ENCODE peak calls at places on chromosomes 11 and 22, in five cellular contexts. P is tibial nerve, Q is lower leg skin, V is fibroblast of the aortic adventitia, U is ovary. A is an unnamed sample.

GRCh38 chr22:44685384-44686056 is 16.5 kb upstream of the PRR5 start:
- DNase-seq in U (no peak), V (peak), Q (peak), P (no peak), A (peak)

GRCh38 chr11:130070829-130071205 is 1.1 kb downstream of the APLP2 start:
- DNase-seq in P (no peak), U (no peak), V (peak), Q (no peak), A (no peak)

GRCh38 chr11:64219354-64219684 is 6.7 kb downstream of the TRPT1 start:
- DNase-seq in P (no peak), V (no peak), Q (no peak), U (no peak), A (no peak)

GRCh38 chr22:41983516-41983915 is 14.3 kb downstream of the SEPTIN3 start:
- DNase-seq in U (no peak), Q (no peak), V (peak), P (no peak), A (no peak)

GRCh38 chr11:82671451-82671850 is 62.2 kb downstream of the FAM181B start:
- DNase-seq in U (no peak), P (no peak), V (no peak), Q (no peak), A (no peak)

GRCh38 chr11:85118151-85118550 is 509.0 kb downstream of the DLG2 start:
- DNase-seq in U (no peak), P (no peak), V (no peak), Q (no peak), A (no peak)

GRCh38 chr11:117219001-117219400 is 12.9 kb downstream of the PCSK7 start:
- DNase-seq in P (no peak), Q (no peak), U (no peak), V (no peak), A (no peak)

GRCh38 chr11:12640926-12641849 is 33.0 kb upstream of the TEAD1 start:
- DNase-seq in U (no peak), Q (no peak), V (no peak), P (no peak), A (no peak)

GRCh38 chr22:39927544-39927943 is 26.7 kb downstream of the GRAP2 start:
- DNase-seq in P (no peak), U (no peak), V (no peak), Q (no peak), A (no peak)

GRCh38 chr11:74134661-74135515 is 35.9 kb downstream of the C2CD3 start:
- DNase-seq in U (no peak), V (no peak), Q (no peak), P (no peak), A (no peak)

GRCh38 chr11:126992065-126992803 is 8.3 kb downstream of the KIRREL3 start:
- DNase-seq in P (no peak), Q (no peak), U (no peak), V (peak), A (no peak)

GRCh38 chr11:67277231-67277961 is 11.1 kb downstream of the GRK2 start:
- DNase-seq in Q (peak), V (peak), U (peak), P (peak), A (peak)

GRCh38 chr11:19918302-19919049 is 205.8 kb downstream of the NAV2 start:
- DNase-seq in P (no peak), Q (no peak), U (no peak), V (peak), A (no peak)

GRCh38 chr11:35287491-35287890 is 131.9 kb downstream of the SLC1A2 start:
- DNase-seq in U (no peak), Q (no peak), V (no peak), P (no peak), A (no peak)

GRCh38 chr11:34749666-34750659 is 129.1 kb downstream of the EHF start:
- DNase-seq in U (no peak), P (peak), V (peak), Q (peak), A (no peak)

GRCh38 chr11:66934971-66935779 is 23.0 kb downstream of the PC start:
- DNase-seq in V (peak), Q (no peak), P (no peak), U (no peak), A (no peak)

GRCh38 chr11:20609727-20610707 is 10.6 kb downstream of the SLC6A5 start:
- DNase-seq in V (peak), P (peak), Q (peak), U (peak), A (peak)

GRCh38 chr22:41799486-41800347 is 762 bp upstream of the CCDC134 start:
- DNase-seq in P (peak), Q (peak), V (peak), U (peak), A (no peak)

GRCh38 chr22:50737728-50738648 is at the start of gene ACR:
- DNase-seq in V (no peak), U (no peak), Q (peak), P (no peak), A (no peak)

GRCh38 chr11:2484576-2485125 is 39.8 kb downstream of the KCNQ1 start:
- DNase-seq in V (no peak), Q (no peak), U (no peak), P (no peak), A (no peak)

GRCh38 chr11:95341246-95341645 is 110.2 kb upstream of the SESN3 start:
- DNase-seq in Q (peak), U (peak), V (no peak), P (no peak), A (no peak)

GRCh38 chr22:23812378-23812777 is 25.6 kb downstream of the SMARCB1 start:
- DNase-seq in U (no peak), P (no peak), V (no peak), Q (no peak), A (no peak)

GRCh38 chr11:20049231-20049630 is 111.0 kb downstream of the DBX1 start:
- DNase-seq in Q (no peak), P (no peak), U (no peak), V (peak), A (no peak)

GRCh38 chr11:127345819-127346459 is 345.4 kb upstream of the KIRREL3 start:
- DNase-seq in V (peak), U (no peak), Q (no peak), P (peak), A (no peak)

GRCh38 chr11:124069429-124070401 is 28.6 kb upstream of the OR10G7 start:
- DNase-seq in U (no peak), P (no peak), V (peak), Q (no peak), A (peak)

GRCh38 chr22:22558972-22559603 is at the start of gene PRAME:
- DNase-seq in U (peak), P (peak), V (peak), Q (no peak), A (peak)

GRCh38 chr11:4551346-4551979 is 6.5 kb downstream of the OR52M1 start:
- DNase-seq in V (peak), P (no peak), Q (no peak), U (no peak), A (no peak)

GRCh38 chr11:60924110-60924905 is at the start of gene TMEM132A:
- DNase-seq in V (peak), P (no peak), Q (peak), U (peak), A (no peak)

GRCh38 chr11:43942651-43943356 is 367 bp downstream of the C11orf96 start:
- DNase-seq in P (no peak), Q (peak), V (no peak), U (peak), A (no peak)

GRCh38 chr22:46584081-46584903 is 35.9 kb upstream of the GRAMD4 start:
- DNase-seq in Q (no peak), P (no peak), V (no peak), U (no peak), A (no peak)

GRCh38 chr11:73429121-73429740 is 53.0 kb downstream of the RELT start:
- DNase-seq in U (no peak), Q (no peak), P (no peak), V (peak), A (no peak)

GRCh38 chr11:130711193-130711592 is 205.1 kb downstream of the SNX19 start:
- DNase-seq in P (no peak), U (no peak), V (no peak), Q (no peak), A (no peak)

GRCh38 chr11:120642196-120642894 is 130.8 kb downstream of the GRIK4 start:
- DNase-seq in V (no peak), U (peak), P (no peak), Q (no peak), A (no peak)

GRCh38 chr11:14974723-14975587 is 2.8 kb upstream of the CALCA start:
- DNase-seq in Q (peak), V (peak), U (no peak), P (peak), A (no peak)

GRCh38 chr11:111502611-111503010 is 9.6 kb downstream of the BTG4 start:
- DNase-seq in V (no peak), P (no peak), U (no peak), Q (no peak), A (no peak)

GRCh38 chr11:89608234-89608966 is 101.7 kb upstream of the TRIM77 start:
- DNase-seq in P (no peak), V (no peak), U (no peak), Q (no peak), A (no peak)

GRCh38 chr11:7536102-7536501 is 22.3 kb downstream of the PPFIBP2 start:
- DNase-seq in Q (peak), U (no peak), P (no peak), V (no peak), A (no peak)

GRCh38 chr22:17792289-17792688 is 18.0 kb upstream of the BID start:
- DNase-seq in Q (no peak), V (no peak), U (no peak), P (no peak), A (no peak)

GRCh38 chr22:26576026-26576680 is 13.8 kb downstream of the TPST2 start:
- DNase-seq in V (no peak), P (no peak), Q (no peak), U (no peak), A (no peak)

GRCh38 chr22:38901111-38901641 is 29.2 kb upstream of the CBX6 start:
- DNase-seq in V (no peak), Q (no peak), P (no peak), U (no peak), A (no peak)
- H3K4me3 ChIP-seq in V (no peak), Q (no peak), P (no peak), U (no peak), A (no peak)

DNA sequence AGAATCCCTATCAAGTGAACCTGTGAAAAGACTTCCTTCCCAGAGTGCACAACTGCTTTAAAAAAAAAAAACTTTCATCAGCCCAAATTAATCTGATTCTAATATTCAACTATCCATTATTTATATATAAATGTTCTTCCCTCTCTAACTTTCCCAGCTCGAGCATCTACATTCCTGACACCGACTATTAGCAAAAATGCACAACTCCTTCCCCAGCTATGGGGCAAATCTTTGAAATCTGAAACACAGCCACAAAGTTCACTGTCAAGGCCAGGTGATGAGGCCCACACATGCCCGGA is 2.3 kb downstream of the PHF21A start:
- DNase-seq in Q (no peak), V (no peak), U (no peak), P (no peak), A (no peak)
- TF ChIP-seq CTCF in Q (no peak), V (no peak), U (no peak), P (no peak), A (no peak)

DNA sequence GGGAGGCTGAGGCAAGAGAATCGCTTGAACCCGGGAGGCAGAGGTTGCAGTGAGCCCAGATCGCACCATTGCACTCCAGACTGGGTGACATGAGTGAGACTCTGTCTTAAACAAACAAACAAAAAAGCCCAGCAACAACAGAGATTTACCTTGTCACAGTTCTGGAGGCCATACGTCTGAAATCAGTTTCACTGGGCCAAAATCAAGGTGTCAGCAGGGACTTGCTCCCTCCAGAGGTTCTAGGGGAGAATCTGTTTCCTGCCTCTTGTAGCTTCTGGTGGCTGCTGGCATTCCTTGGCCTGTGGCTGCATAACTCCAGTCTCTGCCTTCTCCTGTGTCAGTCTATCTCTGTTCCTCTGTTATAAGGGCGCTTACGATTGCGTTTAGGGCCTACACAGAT is 1.5 kb downstream of the DDX10 start:
- DNase-seq in P (no peak), U (no peak), V (no peak), Q (no peak), A (no peak)
- H3K4me3 ChIP-seq in P (no peak), U (no peak), V (no peak), Q (no peak), A (peak)

GRCh38 chr11:93017821-93018690 is 48.6 kb downstream of the MTNR1B start:
- DNase-seq in P (no peak), V (peak), U (no peak), Q (no peak), A (no peak)
- TF ChIP-seq CTCF in P (no peak), V (no peak), U (no peak), Q (no peak), A (no peak)

GRCh38 chr22:27799334-27800249 is 2.0 kb downstream of the MN1 start:
- DNase-seq in V (peak), Q (no peak), U (peak), P (no peak), A (no peak)
- H3K4me3 ChIP-seq in V (peak), Q (no peak), U (peak), P (peak), A (no peak)

DNA sequence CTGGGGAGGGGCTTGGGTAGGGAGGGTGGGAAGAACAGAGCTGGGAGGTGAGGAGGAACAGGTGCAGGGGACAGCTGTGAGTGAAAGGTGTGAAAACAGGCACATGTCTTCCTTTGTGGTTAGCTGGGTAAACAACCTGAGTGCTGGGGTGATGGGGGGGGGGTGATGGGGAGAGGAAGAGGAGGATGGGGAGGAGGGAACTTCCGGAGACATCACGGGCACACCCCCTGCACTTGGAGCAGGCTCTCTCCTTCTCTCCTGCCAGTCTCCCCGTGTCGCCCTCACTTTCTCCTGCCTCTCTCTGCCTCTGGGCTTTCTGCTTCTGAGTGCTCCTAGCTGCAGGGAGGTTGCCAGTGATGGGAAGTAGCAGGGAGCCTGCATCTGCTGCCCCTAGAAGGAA is 8.8 kb downstream of the CXCR5 start:
- DNase-seq in Q (no peak), U (no peak), P (no peak), V (no peak), A (no peak)
- TF ChIP-seq CTCF in Q (no peak), U (no peak), P (no peak), V (no peak), A (no peak)

GRCh38 chr22:20885017-20885556 is 26.3 kb downstream of the SNAP29 start:
- DNase-seq in U (no peak), Q (no peak), V (no peak), P (no peak), A (no peak)
- H3K4me3 ChIP-seq in U (no peak), Q (no peak), V (no peak), P (no peak), A (no peak)

GRCh38 chr11:62122076-62122475 is 1.7 kb upstream of the INCENP start:
- DNase-seq in Q (no peak), U (no peak), P (no peak), V (no peak), A (no peak)
- TF ChIP-seq CTCF in Q (no peak), U (no peak), P (no peak), V (no peak), A (no peak)